ENCODE peak calls at places on chromosome 3, in five cellular contexts. G, Z, B, F and Q are unnamed samples.

GRCh38 chr3:81308296-81308695 is 453.1 kb downstream of the GBE1 start:
- DNase-seq in G (no peak), Z (no peak), B (peak), F (no peak), Q (no peak)

GRCh38 chr3:59751606-59752005 is 701.8 kb upstream of the CFAP20DC start:
- DNase-seq in G (no peak), Z (no peak), B (no peak), F (no peak), Q (no peak)

GRCh38 chr3:55485208-55485791 is 1.8 kb downstream of the WNT5A start:
- DNase-seq in G (peak), Z (peak), B (peak), F (peak), Q (peak)

GRCh38 chr3:105322570-105323273 is 44.0 kb upstream of the ALCAM start:
- DNase-seq in G (no peak), Z (no peak), B (no peak), F (no peak), Q (no peak)

GRCh38 chr3:7759630-7760029 is 742.0 kb upstream of the LMCD1 start:
- DNase-seq in G (no peak), Z (no peak), B (no peak), F (no peak), Q (no peak)

GRCh38 chr3:123723527-123724168 is 138.8 kb upstream of the HACD2 start:
- DNase-seq in G (peak), Z (peak), B (peak), F (peak), Q (peak)

GRCh38 chr3:56133423-56133822 is 334.8 kb downstream of the ERC2 start:
- DNase-seq in G (no peak), Z (no peak), B (peak), F (peak), Q (no peak)

GRCh38 chr3:55524565-55525244 is 37.6 kb upstream of the WNT5A start:
- DNase-seq in G (no peak), Z (no peak), B (peak), F (peak), Q (no peak)

GRCh38 chr3:97917813-97918536 is 54.3 kb downstream of the RIOX2 start:
- DNase-seq in G (no peak), Z (no peak), B (peak), F (peak), Q (no peak)

GRCh38 chr3:187085021-187085666 is 54.2 kb downstream of the RPL39L start:
- DNase-seq in G (no peak), Z (no peak), B (peak), F (no peak), Q (no peak)

GRCh38 chr3:198079771-198080520 is 119.9 kb downstream of the LMLN start:
- DNase-seq in G (peak), Z (peak), B (peak), F (peak), Q (no peak)

GRCh38 chr3:111831840-111832239 is 27.2 kb upstream of the PHLDB2 start:
- DNase-seq in G (no peak), Z (no peak), B (peak), F (no peak), Q (no peak)

DNA sequence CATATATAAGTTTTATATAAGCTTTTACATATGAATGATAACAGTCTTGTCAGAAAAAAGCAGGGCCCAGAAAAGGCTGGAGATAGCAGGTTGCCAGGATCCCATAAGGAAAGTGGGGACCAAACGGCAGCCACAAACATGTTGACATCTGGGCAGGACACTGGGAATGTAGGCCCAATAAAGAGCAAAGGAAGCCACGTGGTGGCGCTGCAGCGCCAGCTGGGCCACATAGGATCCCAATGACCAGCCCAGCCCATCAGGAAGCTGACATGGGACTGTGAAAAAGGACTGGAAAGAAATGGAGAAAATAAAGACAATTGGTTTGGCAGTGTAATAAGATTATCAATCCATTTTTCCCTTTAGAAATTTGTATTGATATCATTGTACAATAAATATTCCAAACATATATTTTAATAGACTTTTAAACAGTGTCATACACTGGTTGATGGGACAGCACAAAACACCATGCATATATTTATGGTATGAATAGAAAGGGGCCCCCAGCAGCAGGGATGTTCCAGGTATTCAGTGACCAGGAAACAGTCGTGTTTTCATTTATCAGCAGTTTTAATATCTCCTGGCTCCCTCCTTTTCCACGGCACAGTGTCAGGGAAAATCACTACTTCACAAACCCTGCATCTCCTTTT is 89.0 kb upstream of the STRIT1 start:
- DNase-seq in G (peak), Z (peak), B (peak), F (peak), Q (peak)
- TF ChIP-seq CTCF in G (peak), Z (peak), B (peak), F (peak), Q (peak)

DNA sequence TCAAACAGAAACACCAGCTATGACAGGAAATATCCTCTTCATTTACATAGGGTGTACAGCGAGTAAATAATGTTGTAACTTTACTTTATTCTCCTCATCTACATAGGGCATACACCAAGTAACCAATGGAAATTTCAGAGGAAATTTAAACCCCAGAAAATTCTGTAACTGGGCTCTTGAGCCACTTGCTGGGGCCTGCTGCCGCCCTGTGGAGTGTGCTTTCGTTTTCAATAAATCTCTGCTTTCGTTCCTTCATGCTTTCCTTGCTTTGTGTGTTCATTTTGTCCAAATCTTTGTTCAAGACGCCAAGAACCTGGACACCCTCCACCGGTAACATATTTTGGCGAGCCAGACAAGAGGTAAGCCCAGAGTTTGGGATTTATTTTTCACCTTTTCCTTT is 990.4 kb upstream of the CADM2 start:
- DNase-seq in G (no peak), Z (no peak), B (no peak), F (no peak), Q (no peak)
- TF ChIP-seq CTCF in G (no peak), Z (no peak), B (no peak), F (no peak), Q (no peak)

GRCh38 chr3:185084883-185085282 is 68.0 kb downstream of the C3orf70 start:
- DNase-seq in G (no peak), Z (no peak), B (no peak), F (no peak), Q (no peak)
- TF ChIP-seq CTCF in G (no peak), Z (no peak), B (no peak), F (no peak), Q (no peak)

DNA sequence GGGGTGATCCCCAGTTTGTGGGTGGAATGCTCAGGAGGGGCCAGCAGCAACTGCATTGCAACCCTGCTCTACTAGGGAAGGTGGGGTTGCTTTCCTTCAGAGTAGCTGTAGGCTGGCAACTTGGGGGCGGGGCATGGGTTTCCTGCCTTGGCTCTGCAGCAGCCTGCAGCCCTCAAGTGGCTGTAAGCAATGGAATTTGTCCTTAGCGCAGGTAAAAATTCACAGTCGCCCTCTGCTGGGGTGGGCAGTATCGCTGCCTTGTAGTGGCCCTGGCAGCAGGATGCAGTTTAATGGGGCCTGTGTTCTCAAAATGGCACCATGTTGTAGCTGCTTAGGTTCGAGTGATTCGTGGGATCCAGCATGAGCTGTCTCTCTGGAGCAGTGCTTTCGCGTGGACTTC is 29.8 kb downstream of the STT3B start:
- DNase-seq in G (no peak), Z (peak), B (no peak), F (no peak), Q (peak)
- TF ChIP-seq CTCF in G (no peak), Z (no peak), B (no peak), F (no peak), Q (peak)

GRCh38 chr3:151421956-151422355 is 37.4 kb upstream of the P2RY12 start:
- DNase-seq in G (no peak), Z (no peak), B (no peak), F (no peak), Q (no peak)

GRCh38 chr3:151428386-151428785 is 32.5 kb downstream of the IGSF10 start:
- DNase-seq in G (no peak), Z (no peak), B (no peak), F (peak), Q (no peak)

GRCh38 chr3:151423091-151423490 is 37.8 kb downstream of the IGSF10 start:
- DNase-seq in G (no peak), Z (no peak), B (no peak), F (no peak), Q (no peak)

GRCh38 chr3:151426337-151426648 is 34.6 kb downstream of the IGSF10 start:
- DNase-seq in G (no peak), Z (no peak), B (no peak), F (no peak), Q (no peak)

DNA sequence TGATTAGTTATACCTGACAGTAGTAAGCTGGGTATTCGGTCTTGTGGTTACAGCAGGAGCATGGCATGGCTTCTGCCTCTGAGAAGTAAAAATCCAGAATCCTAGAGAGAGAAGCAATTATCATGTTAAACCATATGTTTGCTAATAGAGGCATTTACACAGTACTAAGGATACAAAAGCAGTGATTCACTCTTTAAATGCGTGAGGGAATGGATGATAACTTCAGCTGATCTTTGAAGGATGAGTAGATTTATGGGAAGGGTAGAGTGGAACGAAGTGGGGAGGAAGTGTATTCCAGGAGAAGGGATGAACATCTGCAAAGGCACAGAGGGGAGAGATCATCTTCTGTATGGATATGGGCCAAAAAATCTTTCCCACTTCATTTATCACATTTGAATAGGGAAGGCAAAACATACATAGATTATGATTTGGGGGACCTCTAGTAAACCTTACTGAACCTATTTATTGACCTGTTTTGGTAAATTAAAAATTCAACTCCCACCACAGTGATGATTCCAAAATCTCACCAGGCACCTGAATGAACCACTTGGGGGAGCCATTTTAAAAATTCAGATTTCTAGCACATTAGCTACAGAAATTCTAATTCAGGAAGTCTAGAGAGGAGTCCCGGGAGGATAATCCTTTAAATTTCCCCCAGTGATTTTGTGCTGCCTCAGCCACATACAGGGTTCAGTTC is 35.1 kb downstream of the IGSF10 start:
- DNase-seq in G (no peak), Z (no peak), B (no peak), F (peak), Q (no peak)
- TF ChIP-seq CTCF in G (no peak), Z (no peak), B (peak), F (peak), Q (no peak)